ENCODE peak calls at places on chromosomes 5 and 9, in eight cellular contexts. One of them, this sample, is unnamed.

GRCh38 chr5:111278824-111279504 is 54.8 kb downstream of the CAMK4 start:
- DNase-seq in ACHN: peak; percentile 55
- DNase-seq in CD8-positive, alpha-beta memory T cell: peak; percentile 88
- DNase-seq in T-helper 9 cell: peak; percentile 92
- DNase-seq in skeletal muscle cell: no peak
- DNase-seq in MCF 10A: peak; percentile 74
- DNase-seq in fibroblast of lung: peak; percentile 32
- DNase-seq in cardiac muscle cell: peak; percentile 78
- DNase-seq in this sample: peak; percentile 69

GRCh38 chr5:116763987-116764866 is 189.6 kb upstream of the SEMA6A start:
- DNase-seq in CD8-positive, alpha-beta memory T cell: no peak
- DNase-seq in skeletal muscle cell: peak; percentile 48
- DNase-seq in cardiac muscle cell: no peak
- DNase-seq in fibroblast of lung: no peak
- DNase-seq in ACHN: no peak
- DNase-seq in T-helper 9 cell: no peak
- DNase-seq in MCF 10A: peak; percentile 97
- DNase-seq in this sample: no peak

GRCh38 chr9:94909965-94910730 is 183.6 kb downstream of the AOPEP start:
- DNase-seq in cardiac muscle cell: no peak
- DNase-seq in T-helper 9 cell: no peak
- DNase-seq in fibroblast of lung: no peak
- DNase-seq in ACHN: no peak
- DNase-seq in skeletal muscle cell: no peak
- DNase-seq in MCF 10A: no peak
- DNase-seq in CD8-positive, alpha-beta memory T cell: no peak
- DNase-seq in this sample: no peak

GRCh38 chr5:115932991-115933390 is 29.3 kb upstream of the LVRN start:
- DNase-seq in ACHN: no peak
- DNase-seq in MCF 10A: no peak
- DNase-seq in cardiac muscle cell: no peak
- DNase-seq in T-helper 9 cell: no peak
- DNase-seq in skeletal muscle cell: no peak
- DNase-seq in CD8-positive, alpha-beta memory T cell: no peak
- DNase-seq in fibroblast of lung: no peak
- DNase-seq in this sample: no peak

GRCh38 chr5:146409081-146409671 is 38.0 kb upstream of the TCERG1 start:
- DNase-seq in ACHN: no peak
- DNase-seq in CD8-positive, alpha-beta memory T cell: no peak
- DNase-seq in T-helper 9 cell: no peak
- DNase-seq in skeletal muscle cell: no peak
- DNase-seq in MCF 10A: peak; percentile 67
- DNase-seq in fibroblast of lung: peak; percentile 82
- DNase-seq in cardiac muscle cell: no peak
- DNase-seq in this sample: no peak

GRCh38 chr5:124411089-124411488 is 335.4 kb downstream of the ZNF608 start:
- DNase-seq in MCF 10A: no peak
- DNase-seq in fibroblast of lung: peak; percentile 13
- DNase-seq in skeletal muscle cell: peak; percentile 22
- DNase-seq in T-helper 9 cell: no peak
- DNase-seq in cardiac muscle cell: no peak
- DNase-seq in ACHN: no peak
- DNase-seq in CD8-positive, alpha-beta memory T cell: no peak
- DNase-seq in this sample: peak; percentile 34

GRCh38 chr5:17374973-17375844 is 122.8 kb upstream of the TAF11L2 start:
- DNase-seq in cardiac muscle cell: no peak
- DNase-seq in fibroblast of lung: peak; percentile 66
- DNase-seq in skeletal muscle cell: no peak
- DNase-seq in T-helper 9 cell: no peak
- DNase-seq in ACHN: no peak
- DNase-seq in CD8-positive, alpha-beta memory T cell: no peak
- DNase-seq in MCF 10A: peak; percentile 85
- DNase-seq in this sample: no peak

GRCh38 chr9:15430920-15431844 is 8.5 kb downstream of the SNAPC3 start:
- DNase-seq in skeletal muscle cell: no peak
- DNase-seq in cardiac muscle cell: no peak
- DNase-seq in CD8-positive, alpha-beta memory T cell: no peak
- DNase-seq in T-helper 9 cell: no peak
- DNase-seq in ACHN: no peak
- DNase-seq in fibroblast of lung: no peak
- DNase-seq in MCF 10A: no peak
- DNase-seq in this sample: no peak

GRCh38 chr5:73812962-73813588 is 187.1 kb downstream of the ARHGEF28 start:
- DNase-seq in fibroblast of lung: peak; percentile 27
- DNase-seq in cardiac muscle cell: no peak
- DNase-seq in MCF 10A: peak; percentile 72
- DNase-seq in CD8-positive, alpha-beta memory T cell: no peak
- DNase-seq in T-helper 9 cell: no peak
- DNase-seq in ACHN: peak; percentile 97
- DNase-seq in skeletal muscle cell: no peak
- DNase-seq in this sample: no peak

GRCh38 chr5:136057401-136057951 is 28.7 kb downstream of the TGFBI start:
- DNase-seq in CD8-positive, alpha-beta memory T cell: no peak
- DNase-seq in ACHN: no peak
- DNase-seq in MCF 10A: no peak
- DNase-seq in skeletal muscle cell: peak; percentile 60
- DNase-seq in fibroblast of lung: peak; percentile 90
- DNase-seq in cardiac muscle cell: no peak
- DNase-seq in T-helper 9 cell: no peak
- DNase-seq in this sample: no peak